ENCODE peak calls at places on chromosomes 16 and 17, in eight cellular contexts. T is SK-N-SH, N is sigmoid colon, F is stomach, A is K562, R is HepG2, M is suprapubic skin, Z is esophagus muscularis mucosa. V is an unnamed sample.

GRCh38 chr17:42135664-42136653 is 13.4 kb downstream of the HSPB9 start:
- DNase-seq in F (peak; percentile 91), N (peak; percentile 78), M (no peak), T (no peak), Z (no peak), R (peak; percentile 91), A (no peak), V (peak; percentile 85)

GRCh38 chr17:33945641-33946546 is 309.2 kb upstream of the CCL2 start:
- DNase-seq in F (no peak), A (peak; percentile 23), T (no peak), Z (no peak), N (no peak), M (peak; percentile 31), R (no peak), V (no peak)

GRCh38 chr17:76667786-76668453 is 24.4 kb upstream of the ST6GALNAC1 start:
- DNase-seq in R (no peak), F (no peak), A (no peak), T (no peak), N (peak; percentile 29), M (no peak), Z (no peak), V (no peak)

GRCh38 chr16:50699345-50700159 is 6.1 kb downstream of the NOD2 start:
- DNase-seq in T (no peak), N (no peak), F (no peak), A (no peak), Z (no peak), M (peak; percentile 72), R (peak; percentile 18), V (no peak)

GRCh38 chr17:58317421-58318064 is 11.1 kb downstream of the TSPOAP1 start:
- DNase-seq in A (no peak), F (peak; percentile 63), R (peak; percentile 75), Z (no peak), T (peak; percentile 81), N (peak; percentile 58), M (peak; percentile 70), V (peak; percentile 69)

GRCh38 chr16:82935781-82936180 is 309.0 kb downstream of the CDH13 start:
- DNase-seq in N (no peak), A (no peak), M (no peak), R (no peak), T (no peak), Z (no peak), F (no peak), V (no peak)

GRCh38 chr16:70740919-70741778 is 55.3 kb upstream of the MTSS2 start:
- DNase-seq in T (no peak), R (no peak), N (no peak), Z (no peak), F (no peak), M (no peak), A (no peak), V (no peak)

GRCh38 chr16:71708696-71709095 is 15.8 kb downstream of the PHLPP2 start:
- DNase-seq in T (no peak), F (no peak), Z (no peak), M (no peak), R (no peak), A (no peak), N (no peak), V (no peak)

GRCh38 chr16:81618661-81619060 is 160.4 kb upstream of the PLCG2 start:
- DNase-seq in F (peak; percentile 66), N (no peak), T (no peak), A (no peak), M (no peak), R (no peak), Z (no peak), V (no peak)

GRCh38 chr17:32298721-32299578 is 33.3 kb downstream of the RHBDL3 start:
- DNase-seq in A (no peak), F (no peak), Z (no peak), N (no peak), T (no peak), R (no peak), M (no peak), V (no peak)

GRCh38 chr16:87499189-87499486 is 6.3 kb upstream of the ZCCHC14 start:
- DNase-seq in Z (no peak), F (no peak), M (no peak), T (no peak), N (no peak), R (no peak), A (no peak), V (no peak)

GRCh38 chr16:84614914-84615813 is 2.7 kb downstream of the COTL1 start:
- DNase-seq in Z (no peak), R (no peak), M (no peak), N (no peak), T (no peak), A (no peak), F (no peak), V (no peak)

GRCh38 chr17:71431146-71431545 is 689.7 kb upstream of the SOX9 start:
- DNase-seq in R (no peak), T (no peak), M (no peak), F (no peak), Z (no peak), N (no peak), A (no peak), V (no peak)

GRCh38 chr17:1746975-1747543 is 4.4 kb downstream of the SERPINF2 start:
- DNase-seq in T (no peak), M (no peak), F (peak; percentile 76), Z (no peak), N (no peak), R (no peak), A (no peak), V (peak; percentile 77)

GRCh38 chr17:1745513-1746020 is 2.9 kb downstream of the SERPINF2 start:
- DNase-seq in R (no peak), Z (no peak), N (no peak), T (no peak), M (no peak), F (no peak), A (no peak), V (no peak)

GRCh38 chr17:1744551-1745512 is 2.2 kb downstream of the SERPINF2 start:
- DNase-seq in T (peak; percentile 38), F (no peak), N (no peak), A (no peak), M (no peak), R (no peak), Z (no peak), V (no peak)

GRCh38 chr17:1742371-1743093 is at the start of gene SERPINF2:
- DNase-seq in T (no peak), M (no peak), N (no peak), R (peak; percentile 93), A (no peak), Z (no peak), F (no peak), V (no peak)

DNA sequence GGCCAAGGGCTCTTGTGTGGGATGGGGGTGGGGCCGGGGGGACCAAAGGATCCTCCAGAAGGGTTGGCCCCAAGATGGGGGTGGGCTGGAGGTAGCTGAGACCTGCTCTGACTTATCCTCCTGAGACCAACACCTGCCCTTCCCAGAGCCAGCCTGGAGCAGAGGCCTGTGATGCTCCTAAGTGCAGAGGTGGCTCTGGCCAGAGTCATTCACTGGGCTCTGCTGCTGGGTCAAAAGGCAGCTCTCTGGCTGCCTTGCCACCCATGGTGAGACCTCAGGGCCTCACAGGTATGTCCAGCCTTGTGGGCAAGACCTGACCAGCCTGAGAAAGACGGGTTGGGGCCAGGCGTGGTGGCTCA is 402 bp downstream of the SERPINF2 start:
- DNase-seq in A (no peak), R (no peak), F (no peak), N (no peak), M (no peak), Z (no peak), T (peak; percentile 14), V (no peak)
- TF ChIP-seq EP300 in A (no peak), R (no peak), F (no peak), N (no peak), M (no peak), Z (no peak), T (no peak), V (no peak)

DNA sequence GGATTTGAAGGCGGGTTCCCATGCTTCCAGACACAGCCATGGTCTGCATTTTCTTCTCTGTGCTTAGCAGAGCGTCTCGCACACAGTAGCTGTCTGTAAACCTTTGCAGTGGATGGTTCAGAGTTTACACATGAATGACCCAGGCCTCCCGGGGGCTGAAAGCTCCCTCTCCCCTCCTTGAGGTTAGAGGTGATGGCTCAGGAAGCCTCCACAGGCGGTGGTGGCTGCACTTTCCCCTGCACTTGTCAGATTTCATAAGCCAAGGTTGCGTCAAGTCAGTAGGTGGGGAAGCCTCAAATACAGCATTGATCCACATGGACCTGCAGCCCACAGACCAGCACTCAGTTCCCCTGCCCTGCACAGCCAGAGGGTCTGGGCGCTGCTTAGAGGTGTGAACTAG is 211.9 kb downstream of the KATNIP start:
- DNase-seq in M (no peak), N (no peak), F (no peak), A (no peak), R (no peak), Z (no peak), T (no peak), V (no peak)
- TF ChIP-seq POLR2AphosphoS5 in M (no peak), N (no peak), F (no peak), A (no peak), R (no peak), Z (no peak), T (no peak), V (no peak)

DNA sequence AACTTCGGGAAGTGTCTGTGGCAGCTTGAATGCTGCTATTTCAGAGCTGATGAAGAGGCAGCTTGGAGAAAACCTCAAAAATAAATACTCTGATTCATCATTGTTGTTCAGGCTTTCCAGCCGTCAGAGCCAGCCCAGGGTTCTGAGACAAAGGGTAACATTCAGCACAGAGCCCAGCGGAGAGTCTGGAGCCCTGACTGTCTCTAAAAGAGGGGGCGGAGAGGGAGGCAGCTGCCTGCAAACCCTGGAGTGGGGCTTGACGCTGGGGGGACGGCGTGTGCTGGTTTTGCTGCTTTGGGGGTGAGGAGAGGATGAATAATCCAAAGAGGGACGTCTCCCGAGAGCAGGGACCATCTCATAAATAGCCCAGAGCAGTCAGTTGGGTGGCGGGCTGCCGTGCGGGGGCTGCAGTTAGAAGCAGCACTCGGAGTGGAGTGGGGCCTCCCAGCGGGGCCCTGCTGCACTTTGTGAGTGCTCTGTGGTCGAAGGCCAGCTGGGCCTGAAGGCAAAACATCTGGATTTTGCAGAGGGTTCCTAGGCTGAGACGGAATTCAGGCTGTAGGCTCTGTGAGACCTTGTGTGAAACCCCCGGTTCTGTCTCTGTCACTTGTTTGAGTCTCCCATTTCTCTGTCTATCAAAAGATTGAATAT is 237.8 kb downstream of the PRKCA start:
- DNase-seq in N (peak; percentile 80), A (no peak), Z (no peak), M (no peak), T (peak; percentile 48), F (no peak), R (peak; percentile 72), V (no peak)
- H3K4me3 ChIP-seq in N (peak overlapping the region; percentile 6), A (no peak overlapping the region), Z (peak overlapping the region; percentile 16), M (peak overlapping the region; percentile 3), T (peak overlapping the region; percentile 2), F (no peak overlapping the region), R (no peak overlapping the region), V (no peak overlapping the region)

DNA sequence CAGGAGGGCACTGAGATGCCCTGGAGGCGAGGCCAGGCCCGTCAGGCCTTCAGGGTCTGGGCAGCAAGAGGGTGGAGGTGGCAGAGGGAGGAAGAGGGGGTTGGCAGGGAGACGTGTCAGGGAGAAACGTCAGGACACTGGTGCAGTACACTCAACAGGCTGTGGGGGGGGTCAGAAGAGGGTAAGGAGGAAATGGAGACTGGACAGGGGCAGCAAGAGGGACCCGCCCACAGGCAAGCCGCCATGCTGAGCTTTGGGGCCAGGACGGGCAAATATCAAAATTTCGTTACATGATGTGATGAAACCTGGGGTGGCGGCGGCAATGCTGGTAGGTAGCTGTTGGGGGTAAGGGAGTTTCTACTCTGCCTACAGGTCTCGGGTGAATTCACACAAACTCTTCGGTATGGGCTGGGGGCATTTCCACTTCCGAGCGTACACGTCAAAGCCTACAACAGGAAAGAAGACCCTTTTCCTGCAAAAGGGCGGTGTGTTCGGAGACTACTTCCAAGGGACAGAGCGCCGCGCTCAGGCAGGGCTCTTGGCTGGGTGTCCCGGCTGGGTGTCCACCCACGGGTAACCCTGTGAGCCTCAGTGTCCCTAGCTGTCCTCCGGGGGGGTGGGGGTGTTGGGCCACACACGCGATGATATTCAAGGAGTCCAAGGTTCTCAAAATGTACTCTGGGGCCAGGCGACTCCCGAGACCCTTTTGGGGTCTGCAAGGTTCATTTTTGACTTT is 43.3 kb upstream of the ATP2A3 start:
- DNase-seq in T (peak; percentile 56), Z (no peak), F (no peak), M (peak; percentile 48), A (peak; percentile 43), R (no peak), N (no peak), V (no peak)
- TF ChIP-seq EP300 in T (no peak), Z (no peak), F (no peak), M (no peak), A (no peak), R (no peak), N (no peak), V (no peak)